ENCODE peak calls at places on chromosomes 7 and 10, in nine cellular contexts. R is left ventricle myocardium inferior; E is IMR-90; M is GM20000; Y is activated gamma-delta T cell; W is sigmoid colon; K is activated naive CD8-positive, alpha-beta T cell treated with anti-CD3 and anti-CD28 coated beads for 36 hours; L is bronchial epithelial cell; I is progenitor cell of endocrine pancreas. J is an unnamed sample.

GRCh38 chr10:5971315-5971832 is 6.0 kb downstream of the IL15RA start:
- DNase-seq in R (no peak), E (no peak), M (peak; percentile 60), Y (no peak), W (peak; percentile 66), K (no peak), L (peak; percentile 86), I (no peak), J (no peak)

GRCh38 chr7:41013117-41013516 is 689.8 kb downstream of the INHBA start:
- DNase-seq in R (no peak), E (no peak), M (no peak), Y (no peak), W (no peak), K (no peak), L (no peak), I (no peak), J (no peak)

GRCh38 chr7:46786221-46786951 is 795.5 kb downstream of the TNS3 start:
- DNase-seq in R (no peak), E (peak; percentile 43), M (no peak), Y (no peak), W (no peak), K (no peak), L (peak; percentile 99), I (no peak), J (no peak)

GRCh38 chr7:105896407-105896842 is 20.0 kb upstream of the ATXN7L1 start:
- DNase-seq in R (no peak), E (no peak), M (no peak), Y (no peak), W (no peak), K (no peak), L (no peak), I (no peak), J (no peak)

GRCh38 chr10:73762915-73763314 is 18.7 kb downstream of the SEC24C start:
- DNase-seq in R (no peak), E (peak; percentile 53), M (no peak), Y (no peak), W (no peak), K (no peak), L (peak; percentile 91), I (no peak), J (no peak)

GRCh38 chr7:69025249-69025648 is 573.0 kb upstream of the AUTS2 start:
- DNase-seq in R (no peak), E (no peak), M (no peak), Y (no peak), W (no peak), K (no peak), L (no peak), I (no peak), J (no peak)

GRCh38 chr10:1454428-1454827 is 282.9 kb downstream of the ADARB2 start:
- DNase-seq in R (no peak), E (no peak), M (peak; percentile 51), Y (no peak), W (no peak), K (no peak), L (no peak), I (no peak), J (no peak)

GRCh38 chr7:129865093-129865931 is 87.4 kb downstream of the UBE2H start:
- DNase-seq in R (no peak), E (peak; percentile 69), M (no peak), Y (no peak), W (no peak), K (no peak), L (no peak), I (no peak), J (no peak)

GRCh38 chr10:17474595-17474994 is 20.2 kb upstream of the ST8SIA6 start:
- DNase-seq in R (no peak), E (peak; percentile 11), M (no peak), Y (no peak), W (no peak), K (no peak), L (peak; percentile 19), I (no peak), J (no peak)

GRCh38 chr10:117254774-117255735 is 14.1 kb downstream of the SLC18A2 start:
- DNase-seq in R (no peak), E (no peak), M (no peak), Y (no peak), W (no peak), K (no peak), L (no peak), I (no peak), J (no peak)

GRCh38 chr10:14660872-14661271 is 113.8 kb downstream of the FAM107B start:
- DNase-seq in R (no peak), E (no peak), M (no peak), Y (no peak), W (no peak), K (no peak), L (no peak), I (no peak), J (no peak)

GRCh38 chr10:45279702-45280101 is 35.7 kb downstream of the OR13A1 start:
- DNase-seq in R (no peak), E (no peak), M (no peak), Y (no peak), W (no peak), K (no peak), L (no peak), I (no peak), J (no peak)

GRCh38 chr7:135232087-135232486 is 1.6 kb upstream of the STRA8 start:
- DNase-seq in R (no peak), E (no peak), M (no peak), Y (no peak), W (no peak), K (no peak), L (no peak), I (no peak), J (no peak)

GRCh38 chr7:114922151-114922651 is 307 bp downstream of the MDFIC start:
- DNase-seq in R (peak; percentile 64), E (peak; percentile 64), M (peak; percentile 81), Y (peak; percentile 44), W (peak; percentile 72), K (peak; percentile 76), L (peak; percentile 26), I (peak; percentile 24), J (no peak)

GRCh38 chr7:28112883-28113540 is 67.6 kb downstream of the JAZF1 start:
- DNase-seq in R (no peak), E (no peak), M (no peak), Y (no peak), W (peak; percentile 74), K (no peak), L (no peak), I (no peak), J (no peak)

GRCh38 chr7:27066148-27066547 is 29.7 kb downstream of the HOXA1 start:
- DNase-seq in R (no peak), E (peak; percentile 28), M (no peak), Y (no peak), W (no peak), K (no peak), L (peak; percentile 19), I (no peak), J (no peak)

GRCh38 chr10:78621183-78621789 is 447.5 kb upstream of the ZMIZ1 start:
- DNase-seq in R (no peak), E (no peak), M (no peak), Y (no peak), W (no peak), K (no peak), L (no peak), I (no peak), J (no peak)

GRCh38 chr7:143882611-143883078 is 19.3 kb downstream of the TCAF1 start:
- DNase-seq in R (peak; percentile 79), E (peak; percentile 56), M (peak; percentile 49), Y (no peak), W (peak; percentile 86), K (no peak), L (no peak), I (peak; percentile 69), J (peak; percentile 76)

GRCh38 chr7:315516-316265 is 25.7 kb downstream of the FOXL3 start:
- DNase-seq in R (no peak), E (no peak), M (no peak), Y (no peak), W (no peak), K (no peak), L (no peak), I (no peak), J (no peak)

GRCh38 chr10:69333205-69333604 is 54.9 kb downstream of the HK1 start:
- DNase-seq in R (no peak), E (no peak), M (no peak), Y (no peak), W (peak; percentile 78), K (no peak), L (peak; percentile 74), I (peak; percentile 34), J (no peak)

GRCh38 chr7:121398246-121398645 is 2.1 kb upstream of the FAM3C start:
- DNase-seq in R (no peak), E (no peak), M (no peak), Y (no peak), W (no peak), K (no peak), L (no peak), I (no peak), J (no peak)

GRCh38 chr7:35758421-35758820 is 42.4 kb upstream of the SEPTIN7 start:
- DNase-seq in R (no peak), E (no peak), M (peak; percentile 22), Y (no peak), W (no peak), K (no peak), L (no peak), I (no peak), J (no peak)

GRCh38 chr10:79046991-79047874 is 21.5 kb upstream of the ZMIZ1 start:
- DNase-seq in R (peak; percentile 20), E (no peak), M (no peak), Y (no peak), W (peak; percentile 62), K (no peak), L (no peak), I (no peak), J (no peak)

J was measured in cerebellum.